ENCODE peak calls at places on chromosomes 7 and 10, in nine cellular contexts. K is astrocyte of the spinal cord, R is sigmoid colon, C is EL, W is NCI-H2081, L is omental fat pad, I is HCT116, G is substantia nigra, J is aorta. M is an unnamed sample.

GRCh38 chr10:113644185-113645120 is 19.4 kb downstream of the NRAP start:
- DNase-seq in K (peak; percentile 62), R (no peak), C (peak; percentile 56), W (no peak), L (no peak), I (no peak), G (no peak), J (no peak), M (peak; percentile 92)

GRCh38 chr7:139618482-139619366 is 95.2 kb downstream of the CLEC2L start:
- DNase-seq in K (peak; percentile 45), R (no peak), C (peak; percentile 54), W (peak; percentile 29), L (no peak), I (peak; percentile 19), G (no peak), J (no peak), M (peak; percentile 63)

GRCh38 chr10:17951868-17952371 is at the start of gene SLC39A12:
- DNase-seq in K (peak; percentile 64), R (no peak), C (peak; percentile 64), W (no peak), L (no peak), I (no peak), G (no peak), J (no peak), M (peak; percentile 29)

GRCh38 chr10:32239770-32240169 is 107.2 kb downstream of the EPC1 start:
- DNase-seq in K (peak; percentile 26), R (no peak), C (peak; percentile 84), W (no peak), L (no peak), I (no peak), G (no peak), J (no peak), M (no peak)

GRCh38 chr10:25888627-25889026 is 45.4 kb upstream of the MYO3A start:
- DNase-seq in K (no peak), R (no peak), C (no peak), W (no peak), L (no peak), I (no peak), G (no peak), J (no peak), M (no peak)

GRCh38 chr10:4226941-4227540 is 442.0 kb upstream of the KLF6 start:
- DNase-seq in K (no peak), R (no peak), C (no peak), W (no peak), L (no peak), I (no peak), G (no peak), J (no peak), M (no peak)

GRCh38 chr7:20217193-20217948 is at the start of gene MACC1:
- DNase-seq in K (no peak), R (no peak), C (no peak), W (peak; percentile 16), L (no peak), I (peak; percentile 93), G (no peak), J (no peak), M (no peak)

GRCh38 chr10:93458821-93459257 is 23.3 kb downstream of the MYOF start:
- DNase-seq in K (peak; percentile 100), R (peak; percentile 95), C (peak; percentile 100), W (no peak), L (peak; percentile 56), I (peak; percentile 97), G (no peak), J (peak; percentile 92), M (peak; percentile 100)

GRCh38 chr7:111486472-111487142 is 75.7 kb downstream of the IMMP2L start:
- DNase-seq in K (peak; percentile 73), R (no peak), C (peak; percentile 58), W (peak; percentile 69), L (no peak), I (peak; percentile 29), G (no peak), J (no peak), M (peak; percentile 78)

GRCh38 chr7:19852192-19852591 is 78.8 kb upstream of the TMEM196 start:
- DNase-seq in K (no peak), R (no peak), C (no peak), W (no peak), L (no peak), I (no peak), G (no peak), J (no peak), M (no peak)

GRCh38 chr7:28070311-28071055 is 110.1 kb downstream of the JAZF1 start:
- DNase-seq in K (no peak), R (no peak), C (peak; percentile 35), W (no peak), L (no peak), I (no peak), G (no peak), J (no peak), M (no peak)

GRCh38 chr10:48491422-48492139 is 113.3 kb downstream of the ARHGAP22 start:
- DNase-seq in K (no peak), R (no peak), C (no peak), W (no peak), L (no peak), I (no peak), G (peak; percentile 26), J (no peak), M (no peak)

GRCh38 chr10:132434405-132435005 is 37.5 kb downstream of the PWWP2B start:
- DNase-seq in K (no peak), R (no peak), C (no peak), W (no peak), L (no peak), I (no peak), G (no peak), J (no peak), M (no peak)

GRCh38 chr7:144407266-144407931 is 3.9 kb upstream of the NOBOX start:
- DNase-seq in K (no peak), R (no peak), C (peak; percentile 7), W (no peak), L (no peak), I (no peak), G (no peak), J (no peak), M (no peak)

GRCh38 chr7:142516038-142516501 is 233.2 kb upstream of the PRSS1 start:
- DNase-seq in K (peak; percentile 66), R (no peak), C (peak; percentile 73), W (peak; percentile 68), L (no peak), I (peak; percentile 61), G (no peak), J (no peak), M (peak; percentile 81)

GRCh38 chr7:391411-391951 is 101.5 kb downstream of the FOXL3 start:
- DNase-seq in K (no peak), R (no peak), C (no peak), W (no peak), L (no peak), I (no peak), G (no peak), J (peak; percentile 68), M (no peak)

GRCh38 chr7:74443591-74444365 is 9.9 kb upstream of the GTF2IRD1 start:
- DNase-seq in K (no peak), R (no peak), C (no peak), W (no peak), L (no peak), I (no peak), G (no peak), J (no peak), M (no peak)

GRCh38 chr10:69732147-69732825 is 69.4 kb upstream of the COL13A1 start:
- DNase-seq in K (no peak), R (peak; percentile 61), C (no peak), W (no peak), L (no peak), I (no peak), G (no peak), J (no peak), M (no peak)

GRCh38 chr7:1940402-1940786 is 270.3 kb downstream of the ELFN1 start:
- DNase-seq in K (peak; percentile 65), R (peak; percentile 78), C (peak; percentile 68), W (no peak), L (no peak), I (no peak), G (no peak), J (peak; percentile 79), M (peak; percentile 63)

GRCh38 chr10:15324611-15325010 is 46.5 kb downstream of the FAM171A1 start:
- DNase-seq in K (peak; percentile 65), R (no peak), C (no peak), W (no peak), L (no peak), I (no peak), G (no peak), J (no peak), M (peak; percentile 54)

GRCh38 chr7:28957064-28957821 is 887 bp downstream of the TRIL start:
- DNase-seq in K (peak; percentile 8), R (peak; percentile 68), C (peak; percentile 7), W (no peak), L (no peak), I (no peak), G (no peak), J (peak; percentile 81), M (no peak)

GRCh38 chr7:131131746-131132431 is 195.8 kb upstream of the MKLN1 start:
- DNase-seq in K (no peak), R (no peak), C (no peak), W (no peak), L (no peak), I (no peak), G (no peak), J (no peak), M (no peak)

GRCh38 chr7:120586561-120586960 is 271.4 kb downstream of the TSPAN12 start:
- DNase-seq in K (no peak), R (no peak), C (no peak), W (no peak), L (no peak), I (no peak), G (no peak), J (no peak), M (no peak)

GRCh38 chr10:4390219-4390618 is 435.8 kb upstream of the AKR1E2 start:
- DNase-seq in K (no peak), R (no peak), C (no peak), W (no peak), L (no peak), I (no peak), G (no peak), J (no peak), M (no peak)

GRCh38 chr7:139674752-139675126 is 103.1 kb downstream of the HIPK2 start:
- DNase-seq in K (no peak), R (no peak), C (no peak), W (no peak), L (no peak), I (no peak), G (no peak), J (no peak), M (no peak)

GRCh38 chr10:17790631-17791030 is 18.5 kb upstream of the MRC1 start:
- DNase-seq in K (no peak), R (no peak), C (no peak), W (no peak), L (no peak), I (no peak), G (no peak), J (no peak), M (no peak)

GRCh38 chr10:77867124-77867715 is 59.3 kb downstream of the DLG5 start:
- DNase-seq in K (no peak), R (no peak), C (peak; percentile 49), W (no peak), L (no peak), I (no peak), G (no peak), J (no peak), M (no peak)